ENCODE peak calls at places on chromosomes 1 and 21, in seven cellular contexts. B is fibroblast of the aortic adventitia; X is RWPE1; N is cardiac muscle cell; K is kidney epithelial cell; H is CD4-positive, alpha-beta T cell; O is neural crest cell. P is an unnamed sample.

GRCh38 chr1:223732993-223733798 is 20.9 kb downstream of the CAPN2 start:
- DNase-seq in B (no peak), X (no peak), N (peak), K (no peak), H (no peak), O (no peak), P (no peak)

GRCh38 chr1:175186371-175187160 is 6.0 kb downstream of the KIAA0040 start:
- DNase-seq in B (no peak), X (no peak), N (no peak), K (no peak), H (no peak), O (no peak), P (no peak)

GRCh38 chr1:2812939-2813653 is 11.6 kb upstream of the TTC34 start:
- DNase-seq in B (no peak), X (no peak), N (no peak), K (no peak), H (no peak), O (no peak), P (no peak)

GRCh38 chr1:3772715-3773571 is at the start of gene SMIM1:
- DNase-seq in B (no peak), X (no peak), N (no peak), K (no peak), H (no peak), O (no peak), P (no peak)

GRCh38 chr1:239270509-239270908 is 115.9 kb upstream of the CHRM3 start:
- DNase-seq in B (no peak), X (no peak), N (no peak), K (no peak), H (no peak), O (no peak), P (no peak)

GRCh38 chr1:108686609-108687313 is 5.3 kb upstream of the PRPF38B start:
- DNase-seq in B (peak), X (no peak), N (peak), K (no peak), H (no peak), O (no peak), P (no peak)

GRCh38 chr1:64955093-64956066 is 11.0 kb downstream of the JAK1 start:
- DNase-seq in B (no peak), X (no peak), N (no peak), K (no peak), H (no peak), O (no peak), P (no peak)

GRCh38 chr21:41402796-41403195 is 23.2 kb upstream of the MX1 start:
- DNase-seq in B (no peak), X (no peak), N (no peak), K (no peak), H (no peak), O (no peak), P (no peak)

GRCh38 chr1:107195476-107195875 is 54.6 kb downstream of the NTNG1 start:
- DNase-seq in B (peak), X (no peak), N (no peak), K (no peak), H (no peak), O (no peak), P (no peak)

GRCh38 chr1:109231085-109231484 is 17.4 kb downstream of the SARS1 start:
- DNase-seq in B (no peak), X (no peak), N (no peak), K (no peak), H (no peak), O (no peak), P (no peak)

GRCh38 chr1:7824701-7825100 is 28.2 kb downstream of the UTS2 start:
- DNase-seq in B (no peak), X (no peak), N (no peak), K (no peak), H (no peak), O (no peak), P (no peak)

GRCh38 chr1:233289676-233290075 is 5.8 kb downstream of the PCNX2 start:
- DNase-seq in B (no peak), X (no peak), N (no peak), K (no peak), H (no peak), O (no peak), P (no peak)

DNA sequence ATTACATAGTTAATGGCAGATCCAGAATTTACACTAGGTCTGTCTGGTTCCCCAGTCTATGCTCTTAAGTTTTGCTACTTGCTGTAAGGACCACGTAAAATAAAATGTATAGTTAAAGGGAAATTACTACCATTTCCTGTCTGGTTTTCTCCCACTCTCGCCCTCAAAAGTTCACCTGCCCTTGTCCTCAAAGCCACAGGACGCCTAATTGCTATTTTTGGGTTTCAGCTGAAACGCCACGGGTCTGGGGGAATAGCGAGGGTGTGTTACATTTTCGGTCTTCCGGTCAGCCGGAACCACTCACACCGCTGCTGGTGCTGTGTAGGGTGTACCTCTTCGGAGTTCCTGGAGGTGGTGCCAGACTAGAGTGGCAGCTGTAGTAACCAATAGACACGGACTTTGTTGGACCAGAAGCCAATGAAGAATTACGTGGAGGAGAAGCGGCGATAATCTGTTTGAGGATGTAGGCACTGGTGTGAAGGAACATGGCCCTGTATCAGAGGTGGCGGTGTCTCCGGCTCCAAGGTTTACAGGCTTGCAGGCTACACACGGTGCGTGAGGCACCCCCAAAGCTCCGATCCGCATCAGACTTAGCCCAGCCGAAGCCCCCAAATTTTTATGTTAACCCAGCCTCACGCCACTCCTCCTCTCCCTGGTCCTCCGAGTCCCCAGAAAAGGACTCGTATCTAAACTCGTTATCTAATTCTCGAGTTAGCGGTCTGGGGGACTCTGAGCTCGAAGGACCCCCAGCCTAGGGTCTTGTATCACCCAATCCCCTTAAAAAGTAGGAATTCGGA is at the start of gene TARS2:
- DNase-seq in B (peak), X (peak), N (peak), K (peak), H (peak), O (peak), P (peak)
- TF ChIP-seq CTCF in B (peak), X (no peak), N (no peak), K (no peak), H (no peak), O (peak), P (peak)

GRCh38 chr21:37932936-37933335 is 16.7 kb upstream of the KCNJ6 start:
- DNase-seq in B (no peak), X (no peak), N (no peak), K (no peak), H (no peak), O (no peak), P (no peak)

GRCh38 chr21:37936010-37936785 is 19.9 kb upstream of the KCNJ6 start:
- DNase-seq in B (no peak), X (no peak), N (no peak), K (peak), H (no peak), O (no peak), P (no peak)

GRCh38 chr21:37939838-37940237 is 23.6 kb upstream of the KCNJ6 start:
- DNase-seq in B (no peak), X (no peak), N (no peak), K (no peak), H (no peak), O (no peak), P (no peak)

GRCh38 chr21:37939251-37939650 is 23.0 kb upstream of the KCNJ6 start:
- DNase-seq in B (no peak), X (peak), N (no peak), K (no peak), H (no peak), O (no peak), P (no peak)

GRCh38 chr21:37937668-37938067 is 21.4 kb upstream of the KCNJ6 start:
- DNase-seq in B (no peak), X (no peak), N (no peak), K (no peak), H (no peak), O (no peak), P (no peak)
- TF ChIP-seq CTCF in B (no peak), X (no peak), N (no peak), K (no peak), H (no peak), O (no peak), P (no peak)

DNA sequence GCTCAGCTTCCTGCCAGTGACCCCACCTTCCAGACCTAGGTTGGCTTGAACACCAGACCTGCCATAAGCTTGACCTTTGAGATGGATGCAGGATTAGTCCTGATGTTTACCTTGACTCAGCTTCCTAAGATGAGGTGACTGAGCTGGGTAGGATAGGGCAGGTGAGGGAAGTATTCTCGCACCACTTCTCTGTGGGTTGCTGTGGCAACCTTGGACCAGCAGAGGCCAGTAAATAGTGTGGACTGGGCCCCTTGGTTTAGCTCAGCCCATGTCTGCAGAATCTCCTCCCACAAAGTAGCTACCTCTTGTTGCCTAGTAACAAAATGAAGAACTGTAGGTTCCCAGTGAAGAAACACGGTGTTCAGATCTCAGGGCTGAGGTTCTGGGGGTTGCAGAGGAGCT is 8.4 kb downstream of the RPS6KA1 start:
- DNase-seq in B (peak), X (peak), N (peak), K (no peak), H (no peak), O (no peak), P (no peak)
- TF ChIP-seq CTCF in B (peak), X (no peak), N (peak), K (peak), H (no peak), O (no peak), P (peak)

DNA sequence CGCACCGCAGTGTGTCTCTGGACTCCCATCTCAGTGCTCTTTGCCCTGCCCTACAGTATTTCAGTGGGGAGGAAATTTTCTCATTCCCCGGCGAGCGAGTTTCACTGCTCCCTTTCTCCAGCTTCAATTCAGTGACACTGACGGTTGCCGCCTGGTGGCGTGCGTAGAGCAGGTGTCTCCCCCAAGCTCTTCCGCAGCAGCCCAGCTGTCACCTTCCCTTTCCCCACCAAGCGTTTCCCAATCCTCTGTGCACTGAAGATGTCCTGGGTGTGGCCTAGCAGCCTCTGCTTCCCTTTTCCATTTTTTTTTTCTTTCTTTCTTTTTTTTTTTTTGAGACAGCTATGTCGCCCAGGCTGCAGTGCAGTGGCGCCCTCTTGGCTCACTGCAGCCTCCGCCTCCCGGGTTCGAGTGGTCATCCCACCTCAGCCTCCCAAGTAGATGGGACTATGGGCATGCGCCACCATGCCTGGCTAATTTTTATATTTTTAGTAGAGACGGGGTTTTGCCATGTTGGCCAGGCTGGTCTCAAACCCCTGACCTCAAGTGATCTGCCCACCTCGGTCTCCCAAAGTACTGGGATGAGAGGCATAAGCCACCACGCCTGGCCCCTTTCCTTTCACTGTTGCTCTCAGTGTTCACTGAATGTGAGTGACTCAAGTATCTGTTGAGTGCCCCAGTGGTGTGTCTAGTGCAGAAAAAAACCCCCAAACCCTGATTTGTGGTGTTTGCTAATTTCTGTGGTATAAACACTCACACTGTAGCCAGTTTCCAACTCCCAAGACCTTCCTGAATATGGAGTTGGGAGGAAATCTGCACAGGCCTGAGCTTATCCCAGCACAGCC is 30.1 kb downstream of the TNFRSF1B start:
- DNase-seq in B (no peak), X (no peak), N (no peak), K (no peak), H (no peak), O (no peak), P (no peak)
- TF ChIP-seq CTCF in B (no peak), X (no peak), N (no peak), K (no peak), H (no peak), O (peak), P (peak)

GRCh38 chr1:177137814-177138213 is 26.7 kb downstream of the ASTN1 start:
- DNase-seq in B (no peak), X (no peak), N (no peak), K (no peak), H (no peak), O (no peak), P (no peak)
- TF ChIP-seq CTCF in B (no peak), X (no peak), N (no peak), K (no peak), H (no peak), O (no peak), P (no peak)